ENCODE peak calls at places on chromosomes 4 and X, in ten cellular contexts. N, H, P, Y, L, B, E, X, O and Z are unnamed samples.

GRCh38 chr4:55079451-55080173 is 45.8 kb downstream of the KDR start:
- DNase-seq in H (peak; percentile 53), E (no peak), B (no peak), O (no peak), P (peak; percentile 20), N (no peak), Y (no peak), X (no peak), L (no peak), Z (no peak)

GRCh38 chr4:109149836-109150235 is 152.6 kb downstream of the COL25A1 start:
- DNase-seq in X (no peak), H (no peak), B (no peak), Y (no peak), O (no peak), L (no peak), P (no peak), N (no peak), E (no peak), Z (no peak)

GRCh38 chr4:252065-252601 is 53.1 kb downstream of the ZNF732 start:
- DNase-seq in O (no peak), H (no peak), B (no peak), X (no peak), L (no peak), E (no peak), P (no peak), N (no peak), Y (no peak), Z (no peak)

GRCh38 chr4:184238072-184238743 is 20.5 kb upstream of the ENPP6 start:
- DNase-seq in H (no peak), P (no peak), B (no peak), N (no peak), X (no peak), L (no peak), E (no peak), Y (no peak), O (no peak), Z (no peak)

GRCh38 chrX:135544338-135544948 is 24.0 kb downstream of the INTS6L start:
- DNase-seq in E (no peak), X (no peak), P (no peak), H (no peak), O (peak; percentile 35), N (no peak), Y (no peak), B (no peak), L (no peak), Z (no peak)

GRCh38 chrX:9072281-9072680 is 38.4 kb upstream of the FAM9B start:
- DNase-seq in B (no peak), Y (no peak), H (no peak), O (no peak), E (no peak), L (no peak), P (peak; percentile 6), N (no peak), X (no peak), Z (no peak)

GRCh38 chrX:55907968-55908607 is 190.5 kb downstream of the RRAGB start:
- DNase-seq in L (no peak), X (peak; percentile 29), B (peak; percentile 83), E (peak; percentile 32), H (peak; percentile 37), Y (peak; percentile 21), O (peak; percentile 63), P (no peak), N (no peak), Z (peak; percentile 78)

GRCh38 chrX:101659601-101660063 is at the start of gene ARMCX2:
- DNase-seq in Y (peak; percentile 17), P (peak; percentile 74), H (peak; percentile 53), N (peak; percentile 14), E (no peak), B (no peak), O (peak; percentile 51), X (no peak), L (peak; percentile 44), Z (no peak)

GRCh38 chrX:120761810-120762209 is 113.9 kb downstream of the CT47B1 start:
- DNase-seq in E (no peak), Y (no peak), N (no peak), B (no peak), P (peak; percentile 80), X (no peak), L (no peak), H (peak; percentile 37), O (no peak), Z (no peak)

GRCh38 chr4:182752158-182752910 is 164.9 kb downstream of the DCTD start:
- DNase-seq in B (no peak), L (peak; percentile 72), H (peak; percentile 79), E (no peak), P (peak; percentile 70), N (peak; percentile 82), Y (peak; percentile 17), X (no peak), O (no peak), Z (no peak)

GRCh38 chrX:19174401-19175025 is 52.2 kb upstream of the ADGRG2 start:
- DNase-seq in E (no peak), X (no peak), H (peak; percentile 52), L (no peak), P (peak; percentile 78), N (peak; percentile 88), O (no peak), Y (peak; percentile 13), B (peak; percentile 25), Z (no peak)

GRCh38 chr4:82629238-82630000 is 67.6 kb upstream of the TMEM150C start:
- DNase-seq in Y (peak; percentile 3), N (no peak), E (no peak), L (no peak), P (peak; percentile 61), X (no peak), H (no peak), B (no peak), O (no peak), Z (no peak)